ENCODE peak calls at places on chromosomes 6 and 20, in seven cellular contexts. K is H9, D is psoas muscle, E is cardiac fibroblast, Q is ovary, M is endothelial cell, X is epithelial cell of esophagus. Z is an unnamed sample.

GRCh38 chr6:150249261-150249660 is 106.4 kb downstream of the PPP1R14C start:
- DNase-seq in X (no peak), E (no peak), Q (no peak), D (no peak), M (no peak), K (no peak), Z (no peak)

GRCh38 chr6:24549674-24550418 is 55.1 kb downstream of the ALDH5A1 start:
- DNase-seq in D (no peak), E (no peak), Q (no peak), K (no peak), M (no peak), X (peak), Z (no peak)

GRCh38 chr6:35719407-35719829 is 17.4 kb upstream of the ARMC12 start:
- DNase-seq in D (no peak), M (no peak), X (no peak), Q (no peak), E (no peak), K (no peak), Z (no peak)

GRCh38 chr6:168127384-168127868 is 48.4 kb upstream of the FRMD1 start:
- DNase-seq in M (no peak), E (no peak), X (no peak), K (no peak), D (peak), Q (no peak), Z (no peak)

GRCh38 chr6:5036309-5036708 is 32.5 kb upstream of the RPP40 start:
- DNase-seq in M (peak), D (no peak), K (peak), X (peak), Q (no peak), E (peak), Z (no peak)

GRCh38 chr6:106309766-106310373 is 15.7 kb downstream of the ATG5 start:
- DNase-seq in K (no peak), X (peak), Q (no peak), E (peak), M (no peak), D (no peak), Z (no peak)

GRCh38 chr20:39660251-39660650 is 698.1 kb downstream of the DHX35 start:
- DNase-seq in D (no peak), M (no peak), X (peak), K (no peak), E (peak), Q (no peak), Z (no peak)

GRCh38 chr20:50189681-50190250 is 864 bp upstream of the CEBPB start:
- DNase-seq in E (no peak), M (no peak), Q (peak), X (no peak), K (peak), D (peak), Z (no peak)

GRCh38 chr6:130843575-130844320 is 16.5 kb downstream of the SMLR1 start:
- DNase-seq in M (no peak), X (peak), K (no peak), Q (no peak), E (peak), D (no peak), Z (no peak)

GRCh38 chr6:49030621-49031020 is 432.4 kb downstream of the MMUT start:
- DNase-seq in X (no peak), K (no peak), D (no peak), Q (no peak), M (no peak), E (peak), Z (no peak)

GRCh38 chr6:166751051-166751595 is 124.1 kb upstream of the RPS6KA2 start:
- DNase-seq in K (peak), E (no peak), Q (no peak), X (no peak), M (no peak), D (no peak), Z (no peak)

GRCh38 chr6:112710710-112711109 is 363.6 kb downstream of the RFPL4B start:
- DNase-seq in K (no peak), E (no peak), M (no peak), Q (no peak), D (no peak), X (peak), Z (no peak)

GRCh38 chr6:68194846-68195478 is 440.1 kb upstream of the ADGRB3 start:
- DNase-seq in E (no peak), M (no peak), K (no peak), Q (no peak), X (peak), D (no peak), Z (no peak)

GRCh38 chr20:23634985-23635767 is 2.6 kb downstream of the CST3 start:
- DNase-seq in X (no peak), E (no peak), D (peak), Q (no peak), M (no peak), K (no peak), Z (no peak)

GRCh38 chr6:47772359-47772758 is 9.5 kb upstream of the OPN5 start:
- DNase-seq in K (no peak), E (no peak), X (no peak), Q (no peak), M (no peak), D (no peak), Z (no peak)

GRCh38 chr20:10853176-10853575 is 179.4 kb upstream of the JAG1 start:
- DNase-seq in D (no peak), K (no peak), M (no peak), X (no peak), E (no peak), Q (no peak), Z (no peak)

GRCh38 chr6:52876056-52876787 is 33.3 kb downstream of the GSTA3 start:
- DNase-seq in M (no peak), D (no peak), E (no peak), Q (no peak), X (no peak), K (no peak), Z (no peak)

GRCh38 chr6:113067612-113068262 is 720.6 kb downstream of the RFPL4B start:
- DNase-seq in K (no peak), D (no peak), M (no peak), X (no peak), E (peak), Q (no peak), Z (no peak)

GRCh38 chr6:138593100-138593877 is 94.0 kb upstream of the NHSL1 start:
- DNase-seq in X (peak), E (peak), K (no peak), M (peak), D (no peak), Q (no peak), Z (peak)

GRCh38 chr6:121839891-121840290 is 404.4 kb downstream of the GJA1 start:
- DNase-seq in M (no peak), K (no peak), Q (no peak), E (no peak), D (no peak), X (peak), Z (no peak)

GRCh38 chr20:35991142-35991771 is 22.9 kb downstream of the CNBD2 start:
- DNase-seq in D (no peak), Q (no peak), E (peak), M (peak), K (no peak), X (peak), Z (peak)

GRCh38 chr20:5621305-5621704 is 128.9 kb upstream of the SHLD1 start:
- DNase-seq in Q (no peak), X (no peak), K (no peak), M (no peak), E (peak), D (no peak), Z (peak)

GRCh38 chr6:128515550-128516513 is 4.6 kb downstream of the PTPRK start:
- DNase-seq in M (no peak), Q (no peak), E (peak), X (no peak), K (no peak), D (no peak), Z (no peak)

GRCh38 chr20:59583428-59584277 is 20.7 kb upstream of the PHACTR3 start:
- DNase-seq in E (peak), K (no peak), X (no peak), M (no peak), D (peak), Q (peak), Z (no peak)

GRCh38 chr20:61966492-61967244 is 99.0 kb downstream of the TAF4 start:
- DNase-seq in D (no peak), E (no peak), K (no peak), M (no peak), Q (peak), X (no peak), Z (no peak)

GRCh38 chr6:46849361-46849690 is 56.1 kb downstream of the MEP1A start:
- DNase-seq in Q (no peak), K (no peak), E (no peak), M (no peak), X (peak), D (no peak), Z (no peak)

GRCh38 chr20:9808166-9808565 is 30.7 kb downstream of the PAK5 start:
- DNase-seq in E (no peak), M (no peak), K (no peak), X (no peak), Q (no peak), D (no peak), Z (no peak)

GRCh38 chr6:112173401-112173800 is 81.0 kb downstream of the LAMA4 start:
- DNase-seq in D (no peak), E (no peak), K (no peak), X (no peak), M (no peak), Q (no peak), Z (no peak)

GRCh38 chr6:85459224-85459901 is 9.5 kb downstream of the NT5E start:
- DNase-seq in K (no peak), M (no peak), X (no peak), Q (no peak), E (peak), D (no peak), Z (no peak)

GRCh38 chr20:25984933-25985332 is 288.3 kb upstream of the ZNF337 start:
- DNase-seq in K (no peak), Q (peak), E (peak), D (peak), X (peak), M (no peak), Z (no peak)

GRCh38 chr6:126307859-126308258 is 32.1 kb upstream of the CENPW start:
- DNase-seq in D (peak), M (no peak), E (peak), Q (no peak), K (no peak), X (peak), Z (no peak)

GRCh38 chr6:162706236-162706635 is 21.3 kb downstream of the PRKN start:
- DNase-seq in K (no peak), X (no peak), D (peak), Q (peak), E (peak), M (no peak), Z (peak)

DNA sequence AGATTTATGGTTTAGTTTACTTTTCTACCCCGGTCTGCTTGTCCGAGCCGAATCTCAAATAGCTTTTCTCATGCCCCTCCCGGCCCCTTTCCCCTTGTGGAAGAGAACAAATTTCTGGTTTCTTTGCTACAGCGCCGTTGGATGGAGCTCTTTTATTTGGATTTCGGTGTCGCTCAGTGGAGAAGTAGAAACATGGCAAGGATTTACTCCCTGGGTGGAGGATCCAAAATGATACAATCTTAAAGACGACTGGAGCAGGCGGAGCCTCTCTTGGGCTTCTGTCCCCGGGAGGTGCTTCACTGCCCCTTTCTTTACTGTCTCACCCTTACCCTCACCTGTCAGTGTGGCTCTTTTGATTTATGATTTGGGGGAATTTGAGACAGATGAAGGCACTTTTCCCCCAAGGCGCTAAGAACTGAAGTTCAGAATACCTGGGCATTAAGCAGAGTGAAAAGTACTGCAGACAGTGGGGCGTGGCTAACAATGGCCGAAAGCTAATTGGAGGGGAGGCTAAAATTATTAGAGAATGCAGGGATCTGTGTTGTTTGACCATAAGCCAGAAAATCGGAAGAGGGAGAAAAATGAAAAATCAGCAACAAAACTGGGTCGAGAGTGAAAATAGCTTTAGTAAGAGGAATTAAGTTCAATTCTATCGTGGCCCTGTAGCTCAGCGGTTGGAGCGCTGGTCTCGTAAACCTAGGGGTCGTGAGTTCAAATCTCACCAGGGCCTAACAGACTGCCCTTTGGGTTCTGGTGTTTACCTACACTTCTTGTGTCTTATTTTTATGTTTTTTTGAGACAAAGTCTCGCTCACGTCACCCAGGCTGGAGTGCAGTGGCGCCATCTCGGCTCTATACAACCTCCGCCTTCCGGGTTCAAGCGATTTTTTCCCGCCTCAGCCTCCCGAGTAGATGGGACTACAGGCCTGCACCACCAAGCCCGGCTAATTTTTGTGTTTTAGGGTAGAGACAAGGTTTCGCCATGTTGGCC is 145.1 kb upstream of the ZNF184 start:
- DNase-seq in E (peak), Q (no peak), X (peak), D (no peak), K (peak), M (peak), Z (no peak)
- TF ChIP-seq CTCF in E (no peak), Q (no peak), X (no peak), D (no peak), K (no peak), M (no peak), Z (no peak)

DNA sequence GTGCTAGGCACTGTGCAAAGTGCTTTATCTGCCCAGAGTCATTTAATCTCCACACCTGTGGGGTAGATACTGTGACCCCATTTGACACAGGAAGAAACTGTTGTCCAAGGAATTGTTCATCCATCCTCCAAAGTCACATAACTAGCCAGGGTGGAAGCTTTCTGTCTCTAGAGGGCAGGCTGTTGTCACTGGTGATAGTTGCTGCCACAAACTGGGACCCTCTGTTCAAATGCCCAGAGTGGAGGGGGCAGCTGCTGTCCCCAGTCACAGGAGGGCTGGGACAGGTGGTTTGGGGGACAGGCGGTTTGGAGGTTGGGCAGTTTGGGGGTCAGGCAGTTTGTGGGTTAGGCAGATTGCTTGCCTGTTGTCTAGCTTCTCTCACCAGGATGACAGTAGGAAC is 16.1 kb upstream of the TMEM242 start:
- DNase-seq in D (no peak), Q (no peak), M (no peak), X (no peak), K (peak), E (no peak), Z (no peak)
- TF ChIP-seq CTCF in D (no peak), Q (no peak), M (no peak), X (no peak), K (peak), E (no peak), Z (no peak)

GRCh38 chr6:11618533-11618932 is 81.0 kb downstream of the TMEM170B start:
- DNase-seq in D (no peak), X (peak), M (peak), Q (no peak), E (no peak), K (no peak), Z (no peak)
- TF ChIP-seq CTCF in D (no peak), X (peak), M (peak), Q (no peak), E (peak), K (peak), Z (no peak)

GRCh38 chr20:46348231-46348803 is 40.0 kb upstream of the CDH22 start:
- DNase-seq in X (no peak), M (peak), D (no peak), E (peak), K (peak), Q (no peak), Z (no peak)
- TF ChIP-seq CTCF in X (no peak), M (no peak), D (no peak), E (peak), K (no peak), Q (no peak), Z (no peak)

DNA sequence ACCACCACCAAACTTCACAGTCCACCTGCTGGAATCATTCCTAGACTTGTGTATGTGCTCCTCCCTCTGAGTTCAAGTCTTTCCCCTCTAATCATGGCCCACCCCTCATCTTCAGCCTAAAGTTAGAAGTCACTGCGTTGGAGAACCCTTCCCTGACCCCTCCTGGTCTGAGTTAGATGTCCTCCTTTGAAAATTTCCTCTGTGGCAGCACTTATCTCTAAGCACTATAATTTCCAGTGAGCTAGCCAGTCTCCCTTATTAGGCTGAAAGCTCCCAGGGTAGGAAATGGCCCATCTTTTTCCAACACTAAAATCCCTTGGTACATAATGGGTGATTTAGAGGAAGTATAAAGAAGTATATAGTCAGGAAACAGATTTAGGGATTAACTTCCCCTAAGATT is 63.2 kb downstream of the SESN1 start:
- DNase-seq in Q (no peak), X (no peak), K (no peak), D (no peak), M (no peak), E (no peak), Z (no peak)
- TF ChIP-seq CTCF in Q (no peak), X (no peak), K (no peak), D (no peak), M (no peak), E (no peak), Z (no peak)

GRCh38 chr6:120826253-120826652 is 508.0 kb downstream of the TBC1D32 start:
- DNase-seq in E (peak), Q (no peak), D (no peak), M (peak), X (peak), K (peak), Z (peak)
- TF ChIP-seq CTCF in E (peak), Q (no peak), D (no peak), M (peak), X (peak), K (peak), Z (peak)

DNA sequence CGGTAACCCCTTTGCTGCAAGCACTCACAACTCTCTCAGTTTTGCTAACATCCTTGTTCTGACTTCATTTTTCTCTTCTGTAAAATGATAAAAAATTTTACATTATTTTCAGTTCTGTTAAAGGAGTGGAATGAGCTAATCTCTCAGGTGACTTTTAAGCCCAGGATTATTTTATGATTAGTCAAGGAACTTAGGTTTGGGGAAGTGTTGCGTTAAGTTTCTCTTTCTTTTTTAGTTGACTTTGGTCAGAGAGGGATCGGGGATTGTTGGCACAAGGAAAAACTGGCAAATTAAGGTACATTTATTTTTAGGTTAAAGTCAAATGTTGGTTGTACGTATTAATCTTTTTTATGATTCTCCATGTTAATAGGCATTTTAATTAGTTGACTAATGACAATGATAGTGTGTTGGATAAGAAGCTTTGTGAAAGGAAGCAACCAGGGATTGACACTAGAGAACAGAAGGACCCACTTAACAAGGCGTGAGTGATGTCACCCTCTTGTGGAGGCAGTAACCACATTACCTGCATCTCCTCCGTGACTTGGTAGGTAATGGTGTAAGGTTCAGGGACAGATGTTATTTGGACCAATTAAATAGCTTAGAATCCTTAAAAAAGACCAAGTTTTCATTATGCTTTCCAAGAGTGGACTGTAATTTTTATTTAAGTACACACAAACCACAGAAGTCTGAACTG is 31.6 kb downstream of the CD83 start:
- DNase-seq in E (no peak), D (no peak), M (no peak), X (no peak), Q (no peak), K (no peak), Z (no peak)
- TF ChIP-seq CTCF in E (no peak), D (no peak), M (no peak), X (no peak), Q (no peak), K (peak), Z (no peak)

DNA sequence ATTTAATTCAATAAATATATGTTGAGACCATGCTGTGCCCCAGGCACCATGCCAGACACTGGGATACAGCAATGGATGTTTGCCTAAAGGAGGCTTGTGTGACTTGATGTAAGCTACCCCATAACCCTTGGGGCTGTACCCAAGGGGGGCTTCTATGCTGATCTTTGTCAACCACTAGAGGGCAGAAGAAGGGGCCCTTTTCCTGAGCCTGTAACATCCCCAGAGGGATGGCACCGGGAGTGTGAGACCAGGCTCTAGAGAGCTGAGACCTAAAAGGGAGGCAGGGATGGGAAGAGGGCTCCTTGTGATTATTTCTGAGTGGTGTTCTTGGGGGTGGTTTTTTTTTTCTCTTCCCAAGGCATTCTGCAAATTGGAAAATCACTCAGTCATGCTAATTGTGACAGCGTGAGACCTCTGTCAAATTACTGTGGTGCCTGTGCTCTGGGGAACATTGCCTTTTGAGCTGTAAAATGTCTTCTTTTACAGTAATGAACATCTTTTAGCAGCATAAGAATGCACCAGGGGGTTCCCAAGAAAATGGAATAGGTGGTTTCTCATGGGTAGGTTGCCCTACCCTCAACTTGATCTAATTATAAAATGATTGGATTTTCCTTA is 138.8 kb upstream of the SLC24A3 start:
- DNase-seq in K (peak), M (no peak), X (no peak), Q (no peak), E (no peak), D (no peak), Z (no peak)
- TF ChIP-seq CTCF in K (peak), M (peak), X (no peak), Q (no peak), E (peak), D (peak), Z (no peak)